ENCODE peak calls at places on chromosomes 4 and X, in seven cellular contexts. U, C, X, W, G, H and D are unnamed samples.

GRCh38 chr4:165294907-165295306 is 32.6 kb upstream of the MSMO1 start:
- DNase-seq in U (no peak), C (no peak), X (peak; percentile 56), W (no peak), G (no peak), H (no peak), D (no peak)

GRCh38 chrX:97685753-97686152 is 802.0 kb downstream of the RPA4 start:
- DNase-seq in U (no peak), C (peak; percentile 69), X (peak; percentile 3), W (peak; percentile 29), G (no peak), H (no peak), D (peak; percentile 56)

GRCh38 chr4:1511441-1512041 is 105.3 kb upstream of the NKX1-1 start:
- DNase-seq in U (peak; percentile 59), C (peak; percentile 90), X (peak; percentile 58), W (no peak), G (peak; percentile 22), H (no peak), D (peak; percentile 46)

GRCh38 chr4:2689825-2690700 is 66.1 kb downstream of the TNIP2 start:
- DNase-seq in U (no peak), C (no peak), X (no peak), W (no peak), G (no peak), H (peak; percentile 68), D (no peak)

GRCh38 chrX:10725071-10725470 is 104.7 kb upstream of the MID1 start:
- DNase-seq in U (no peak), C (peak; percentile 25), X (no peak), W (no peak), G (no peak), H (no peak), D (no peak)

GRCh38 chr4:20255251-20255586 is 3.5 kb downstream of the SLIT2 start:
- DNase-seq in U (no peak), C (no peak), X (no peak), W (no peak), G (no peak), H (no peak), D (no peak)

GRCh38 chr4:169342159-169342865 is 71.6 kb upstream of the SH3RF1 start:
- DNase-seq in U (no peak), C (no peak), X (no peak), W (no peak), G (peak; percentile 80), H (no peak), D (no peak)

GRCh38 chr4:14345356-14345775 is 656.9 kb upstream of the CPEB2 start:
- DNase-seq in U (no peak), C (peak; percentile 77), X (no peak), W (no peak), G (no peak), H (peak; percentile 65), D (no peak)

GRCh38 chrX:13432776-13433605 is 113.1 kb upstream of the ATXN3L start:
- DNase-seq in U (no peak), C (peak; percentile 81), X (no peak), W (no peak), G (no peak), H (peak; percentile 70), D (no peak)

GRCh38 chrX:109040057-109040456 is 303.7 kb upstream of the IRS4 start:
- DNase-seq in U (no peak), C (no peak), X (no peak), W (no peak), G (no peak), H (no peak), D (no peak)

GRCh38 chrX:48966796-48967579 is 4.7 kb downstream of the KCND1 start:
- DNase-seq in U (no peak), C (peak; percentile 53), X (no peak), W (no peak), G (no peak), H (no peak), D (no peak)

GRCh38 chrX:142505839-142506238 is 300.7 kb upstream of the MAGEC2 start:
- DNase-seq in U (no peak), C (no peak), X (no peak), W (no peak), G (no peak), H (no peak), D (no peak)

GRCh38 chr4:89410687-89411086 is 103.1 kb upstream of the GPRIN3 start:
- DNase-seq in U (no peak), C (peak; percentile 45), X (no peak), W (no peak), G (no peak), H (no peak), D (no peak)

GRCh38 chrX:102517331-102517730 is 792 bp upstream of the TMSB15A start:
- DNase-seq in U (no peak), C (peak; percentile 32), X (no peak), W (no peak), G (no peak), H (no peak), D (peak; percentile 42)

GRCh38 chrX:78746496-78746895 is 1.0 kb upstream of the LPAR4 start:
- DNase-seq in U (no peak), C (no peak), X (no peak), W (no peak), G (no peak), H (no peak), D (no peak)

GRCh38 chr4:157700898-157701694 is 471.7 kb downstream of the GASK1B start:
- DNase-seq in U (no peak), C (peak; percentile 7), X (no peak), W (no peak), G (no peak), H (no peak), D (no peak)

GRCh38 chrX:16187024-16187698 is 19.9 kb downstream of the MAGEB17 start:
- DNase-seq in U (no peak), C (no peak), X (no peak), W (no peak), G (no peak), H (no peak), D (no peak)

GRCh38 chr4:7911044-7911578 is 28.6 kb downstream of the AFAP1 start:
- DNase-seq in U (peak; percentile 84), C (peak; percentile 79), X (no peak), W (peak; percentile 77), G (no peak), H (peak; percentile 74), D (peak; percentile 72)

GRCh38 chr4:40471923-40472322 is 136.8 kb downstream of the CHRNA9 start:
- DNase-seq in U (no peak), C (no peak), X (no peak), W (no peak), G (no peak), H (no peak), D (no peak)

GRCh38 chr4:153509724-153510123 is 43.6 kb downstream of the TMEM131L start:
- DNase-seq in U (no peak), C (no peak), X (no peak), W (no peak), G (no peak), H (no peak), D (no peak)

GRCh38 chr4:15674926-15675325 is 6.7 kb upstream of the FAM200B start:
- DNase-seq in U (no peak), C (no peak), X (no peak), W (no peak), G (no peak), H (no peak), D (no peak)

GRCh38 chr4:15677507-15677988 is 4.1 kb upstream of the FAM200B start:
- DNase-seq in U (no peak), C (peak; percentile 60), X (no peak), W (no peak), G (peak; percentile 79), H (no peak), D (no peak)

GRCh38 chr4:15675363-15675762 is 6.3 kb upstream of the FAM200B start:
- DNase-seq in U (no peak), C (no peak), X (no peak), W (no peak), G (no peak), H (no peak), D (no peak)

GRCh38 chr4:15676899-15677298 is 4.7 kb upstream of the FAM200B start:
- DNase-seq in U (no peak), C (no peak), X (no peak), W (no peak), G (no peak), H (no peak), D (no peak)

GRCh38 chr4:15676039-15676438 is 5.6 kb upstream of the FAM200B start:
- DNase-seq in U (no peak), C (no peak), X (no peak), W (no peak), G (no peak), H (no peak), D (no peak)
- H3K4me3 ChIP-seq in U (no peak overlapping the region), C (no peak overlapping the region), X (no peak overlapping the region), W (no peak overlapping the region), G (no peak overlapping the region), H (no peak overlapping the region), D (no peak overlapping the region)

GRCh38 chr4:128827280-128827679 is 17.8 kb downstream of the JADE1 start:
- DNase-seq in U (no peak), C (no peak), X (no peak), W (no peak), G (no peak), H (no peak), D (no peak)
- H3K4me3 ChIP-seq in U (no peak overlapping the region), C (no peak overlapping the region), X (no peak overlapping the region), W (no peak overlapping the region), G (no peak overlapping the region), H (no peak overlapping the region), D (no peak overlapping the region)

DNA sequence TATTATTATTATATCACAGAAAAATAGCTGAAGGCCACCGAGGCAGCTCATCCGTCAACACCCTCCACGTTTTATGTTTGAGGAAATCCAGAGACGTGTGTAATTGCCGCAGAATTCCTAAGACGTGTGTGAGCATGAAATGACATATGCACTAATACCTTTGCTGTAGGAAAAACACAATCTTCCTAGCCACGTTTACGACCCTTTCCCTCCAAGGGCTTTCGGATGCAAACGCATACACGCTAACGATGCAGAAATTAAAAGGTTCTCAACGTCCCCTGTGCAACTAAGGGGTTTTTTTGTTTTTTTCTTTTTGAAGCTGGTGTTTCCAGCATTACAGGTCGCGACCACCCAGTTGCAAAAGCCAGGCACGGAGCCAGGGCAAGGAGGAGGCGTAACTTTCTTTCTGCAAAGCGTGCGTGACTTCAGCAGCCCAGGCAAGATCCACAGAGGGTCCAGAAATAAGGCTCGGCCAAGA is 33.8 kb downstream of the CRLF2 start:
- DNase-seq in U (no peak), C (peak; percentile 6), X (peak; percentile 65), W (no peak), G (no peak), H (no peak), D (peak; percentile 11)
- H3K4me3 ChIP-seq in U (no peak overlapping the region), C (no peak overlapping the region), X (no peak overlapping the region), W (no peak overlapping the region), G (no peak overlapping the region), H (no peak overlapping the region), D (no peak overlapping the region)

DNA sequence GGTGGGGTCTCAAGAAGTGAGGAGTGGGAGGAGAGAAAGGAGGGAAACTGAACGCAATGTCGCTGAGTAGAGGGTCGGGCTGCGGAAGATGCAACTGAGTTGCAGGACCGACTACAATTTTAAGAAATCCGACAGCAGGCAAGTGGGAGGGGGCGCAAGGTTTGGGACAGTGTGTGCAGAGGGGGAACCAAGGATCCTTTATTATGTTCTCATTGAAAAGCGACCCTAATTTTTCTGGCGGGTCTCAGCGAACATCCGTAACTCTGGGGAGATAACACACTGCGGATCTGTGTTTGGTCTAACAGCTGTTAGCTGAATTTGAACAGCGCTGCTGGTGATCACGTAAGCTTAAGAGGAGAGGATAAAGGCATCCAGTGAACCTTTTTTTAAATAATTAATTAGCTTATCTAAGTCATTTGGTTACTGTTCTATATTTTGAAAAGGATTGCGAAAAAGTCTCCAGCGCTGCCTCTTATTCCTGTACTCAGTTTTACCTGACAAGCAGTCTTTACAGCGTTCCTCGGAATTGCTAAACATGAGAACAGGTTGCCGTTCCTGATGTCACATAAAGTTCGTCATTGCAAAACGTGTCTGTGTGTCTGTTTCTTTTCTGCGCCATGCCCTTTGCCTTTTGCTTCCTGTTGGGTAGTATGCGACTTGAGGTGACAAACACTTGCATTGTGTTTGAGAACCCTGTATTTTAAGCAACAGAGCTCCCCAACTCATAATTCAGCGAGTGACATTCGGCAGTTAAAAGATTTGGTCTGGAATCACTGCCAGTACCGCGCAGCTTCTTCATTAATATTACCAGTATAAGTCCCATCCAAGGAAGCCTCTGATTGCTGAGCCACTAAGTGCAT is 1.3 kb downstream of the HTR2C start:
- DNase-seq in U (no peak), C (no peak), X (no peak), W (no peak), G (no peak), H (no peak), D (no peak)
- H3K4me3 ChIP-seq in U (no peak overlapping the region), C (no peak overlapping the region), X (no peak overlapping the region), W (peak overlapping the region; percentile 31), G (no peak overlapping the region), H (no peak overlapping the region), D (no peak overlapping the region)